ENCODE peak calls at places on chromosome 1, in nine cellular contexts. G is PC-3, V is OCI-LY7, C is HCT116, M is GM23248, W is hepatocyte, F is GM23338, B is neural progenitor cell, T is SK-N-SH. J is an unnamed sample.
A peak's percentile ranks its signal among the peaks of the same experiment; 100 is the strongest.

GRCh38 chr1:151942882-151943281 is 33.6 kb upstream of the THEM4 start:
- DNase-seq in V (no peak), B (no peak), T (no peak), G (no peak), M (no peak), C (no peak), F (no peak), W (no peak), J (no peak)

GRCh38 chr1:69433073-69433472 is 134.6 kb upstream of the LRRC7 start:
- DNase-seq in B (no peak), W (no peak), V (no peak), T (no peak), G (peak; percentile 10), F (no peak), M (no peak), C (no peak), J (no peak)

GRCh38 chr1:107877092-107877491 is 87.9 kb downstream of the VAV3 start:
- DNase-seq in T (no peak), M (peak; percentile 82), B (no peak), W (no peak), F (no peak), C (no peak), G (no peak), V (no peak), J (no peak)

GRCh38 chr1:157438236-157439012 is 113.9 kb downstream of the FCRL5 start:
- DNase-seq in G (peak; percentile 45), B (no peak), W (no peak), F (peak; percentile 14), M (peak; percentile 26), T (no peak), C (no peak), V (no peak), J (no peak)

GRCh38 chr1:203480084-203480483 is 4.5 kb downstream of the PRELP start:
- DNase-seq in G (no peak), V (no peak), W (no peak), F (no peak), B (no peak), M (peak; percentile 86), C (no peak), T (no peak), J (no peak)

GRCh38 chr1:201751872-201752271 is 77.1 kb upstream of the IPO9 start:
- DNase-seq in M (peak; percentile 40), C (no peak), G (no peak), F (peak; percentile 46), B (peak; percentile 93), V (no peak), W (peak; percentile 51), T (no peak), J (no peak)

GRCh38 chr1:40758004-40758403 is 25.6 kb upstream of the KCNQ4 start:
- DNase-seq in F (no peak), M (no peak), G (no peak), W (no peak), B (no peak), C (no peak), V (no peak), T (no peak), J (no peak)

GRCh38 chr1:158998781-158999161 is 10.9 kb upstream of the IFI16 start:
- DNase-seq in T (peak; percentile 33), V (peak; percentile 79), B (peak; percentile 67), M (peak; percentile 78), F (peak; percentile 77), G (peak; percentile 80), C (peak; percentile 32), W (peak; percentile 68), J (peak; percentile 87)

GRCh38 chr1:152107984-152108898 is 7.0 kb downstream of the TCHH start:
- DNase-seq in G (no peak), W (no peak), V (no peak), M (peak; percentile 77), T (no peak), F (peak; percentile 78), C (peak; percentile 63), B (peak; percentile 4), J (no peak)

GRCh38 chr1:212525479-212526110 is 83.0 kb upstream of the ATF3 start:
- DNase-seq in W (no peak), V (no peak), B (no peak), F (no peak), T (no peak), G (peak; percentile 61), M (peak; percentile 62), C (no peak), J (no peak)

GRCh38 chr1:209937996-209938959 is at the start of gene SYT14:
- DNase-seq in B (peak; percentile 93), V (no peak), C (no peak), T (peak; percentile 94), M (peak; percentile 72), W (peak; percentile 61), F (peak; percentile 91), G (peak; percentile 63), J (peak; percentile 65)

GRCh38 chr1:219659682-219660081 is 46.8 kb upstream of the ZC3H11B start:
- DNase-seq in G (peak; percentile 48), V (no peak), M (peak; percentile 37), T (peak; percentile 6), W (no peak), F (peak; percentile 28), B (no peak), C (no peak), J (no peak)

GRCh38 chr1:100597069-100597741 is 59.3 kb downstream of the GPR88 start:
- DNase-seq in G (peak; percentile 85), F (no peak), C (no peak), V (no peak), W (no peak), M (peak; percentile 87), T (peak; percentile 5), B (no peak), J (no peak)

GRCh38 chr1:64572222-64572900 is 102.4 kb downstream of the CACHD1 start:
- DNase-seq in V (no peak), B (peak; percentile 34), G (no peak), W (no peak), T (no peak), C (no peak), M (no peak), F (peak; percentile 73), J (no peak)

GRCh38 chr1:40594187-40594531 is 62.7 kb downstream of the ZNF684 start:
- DNase-seq in C (no peak), M (no peak), F (no peak), W (no peak), T (no peak), G (no peak), B (no peak), V (no peak), J (no peak)

GRCh38 chr1:52355847-52356505 is 10.0 kb downstream of the CC2D1B start:
- DNase-seq in F (no peak), G (no peak), C (no peak), T (no peak), M (no peak), V (no peak), W (no peak), B (no peak), J (no peak)

DNA sequence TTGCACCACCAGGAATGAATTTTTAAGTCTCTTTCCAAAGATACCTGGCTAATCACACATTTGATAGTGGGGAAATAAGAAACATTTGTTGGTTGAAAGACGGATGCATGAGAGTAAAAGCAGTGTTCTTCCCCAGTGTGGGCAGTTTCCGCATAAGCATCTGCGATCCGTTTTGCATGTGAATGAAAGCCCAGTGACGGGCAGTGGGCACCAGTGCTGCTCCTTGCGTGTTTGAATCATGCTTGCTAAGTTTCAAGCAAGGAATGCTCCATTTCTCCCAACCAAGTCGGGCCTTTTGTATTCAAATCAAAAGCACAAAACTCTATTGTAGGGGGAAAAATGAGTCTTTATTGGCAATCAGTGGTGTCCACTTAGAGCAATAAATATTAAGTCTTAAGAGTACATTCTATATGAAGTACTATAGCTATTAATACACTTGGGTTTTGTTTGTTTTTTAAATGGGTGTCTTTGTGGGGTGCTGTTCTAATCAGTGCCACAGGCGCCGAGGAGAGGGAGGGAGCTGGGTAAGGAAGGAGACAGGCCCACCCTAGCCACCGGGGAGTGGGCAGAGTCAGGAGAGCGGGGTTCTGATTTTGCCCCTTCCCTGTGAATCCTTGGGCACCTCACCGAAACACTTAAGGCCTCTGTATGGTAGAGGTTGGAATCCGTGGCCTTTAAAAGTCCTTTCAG is 750 bp upstream of the PTGFRN start:
- DNase-seq in G (no peak), W (no peak), B (peak; percentile 22), V (no peak), T (peak; percentile 25), F (peak; percentile 70), C (no peak), M (no peak), J (no peak)
- TF ChIP-seq EZH2phosphoT487 in G (no peak), W (no peak), B (no peak), V (no peak), T (no peak), F (no peak), C (no peak), M (no peak), J (no peak)

DNA sequence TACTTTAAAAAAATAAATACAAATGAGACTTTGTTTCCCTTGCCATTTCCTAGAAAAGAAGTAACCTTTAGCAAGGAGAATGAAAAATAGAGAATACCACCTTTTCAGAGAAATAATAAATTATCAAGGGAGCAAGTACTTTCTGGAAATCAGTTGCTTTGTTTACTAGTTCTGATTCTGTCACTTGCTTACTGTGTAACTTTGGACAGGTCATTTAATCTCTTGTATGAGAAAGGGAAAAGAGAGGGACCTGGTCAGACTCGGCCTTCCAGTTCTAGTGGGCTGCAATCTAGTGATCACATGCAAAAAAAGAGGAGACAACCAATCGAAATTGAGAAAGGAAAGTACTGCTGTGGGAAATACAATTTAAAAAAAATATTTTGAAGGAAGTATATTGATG is 34.2 kb downstream of the KCTD3 start:
- DNase-seq in T (no peak), B (no peak), C (no peak), G (no peak), V (no peak), F (no peak), M (no peak), W (no peak), J (no peak)
- H2AFZ ChIP-seq in T (no peak overlapping the region), B (no peak overlapping the region), C (no peak overlapping the region), G (no peak overlapping the region), V (no peak overlapping the region), F (no peak overlapping the region), M (no peak overlapping the region), W (no peak overlapping the region), J (no peak overlapping the region)

GRCh38 chr1:19517017-19517416 is 31.7 kb upstream of the CAPZB start:
- DNase-seq in W (no peak), M (no peak), C (no peak), G (no peak), T (no peak), V (no peak), F (no peak), B (no peak), J (no peak)
- TF ChIP-seq EZH2phosphoT487 in W (no peak), M (no peak), C (no peak), G (no peak), T (no peak), V (no peak), F (no peak), B (no peak), J (no peak)

DNA sequence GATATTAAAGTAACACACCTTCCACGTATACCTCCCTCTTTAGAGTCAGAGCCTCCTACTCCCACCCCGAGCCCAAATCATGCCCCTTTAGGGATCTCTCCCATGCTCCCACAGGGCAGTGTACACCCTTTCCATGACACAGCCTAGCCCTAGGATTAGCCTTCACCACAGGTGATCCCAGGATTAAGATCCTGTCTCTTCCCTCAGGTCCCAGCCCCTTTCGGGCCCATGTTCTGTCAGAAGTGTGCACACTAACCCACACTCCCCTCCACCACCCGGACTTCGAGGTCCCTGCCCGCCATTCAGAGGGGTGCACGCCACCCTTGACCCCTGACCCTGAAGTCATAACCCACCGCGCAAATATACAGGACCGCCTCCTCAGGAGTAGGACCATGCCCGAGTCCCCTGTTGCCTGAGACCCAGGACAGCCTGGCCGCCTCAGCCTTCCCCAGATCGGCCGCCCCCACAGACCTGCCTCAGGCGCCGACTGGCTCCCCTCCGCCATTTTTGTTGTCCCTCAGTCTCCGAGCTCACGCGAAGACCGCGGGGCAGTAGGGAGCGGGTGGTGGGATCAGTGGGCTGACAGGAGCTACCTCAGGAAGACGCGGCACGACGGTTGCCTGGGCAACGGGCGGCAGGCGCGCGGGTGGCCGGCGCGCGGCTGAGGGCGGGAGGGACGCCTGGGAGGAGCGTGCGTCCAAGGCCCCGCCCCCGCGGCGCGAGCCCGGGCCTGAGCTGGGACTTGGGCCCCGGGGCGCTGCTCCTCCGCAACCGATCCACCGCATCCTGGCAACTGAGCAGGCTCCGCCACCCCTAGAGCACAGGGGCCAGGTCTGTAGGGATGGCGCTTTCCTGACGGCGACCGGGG is at the start of gene AGBL4:
- DNase-seq in T (peak; percentile 93), V (no peak), G (peak; percentile 4), F (peak; percentile 89), W (no peak), C (no peak), B (no peak), M (peak; percentile 25), J (no peak)
- H2AFZ ChIP-seq in T (peak within 1 kb of the TSS; percentile 88), V (no peak within 1 kb of the TSS), G (peak within 1 kb of the TSS; percentile 30), F (peak within 1 kb of the TSS; percentile 99), W (no peak within 1 kb of the TSS), C (no peak within 1 kb of the TSS), B (no peak within 1 kb of the TSS), M (peak within 1 kb of the TSS; percentile 75), J (no peak within 1 kb of the TSS)

J was measured in MM.1S.